ENCODE peak calls at places on chromosomes 2 and 18, in seven cellular contexts. G, K, B, W, Y, C and A are unnamed samples.

GRCh38 chr2:235347691-235348090 is 146.2 kb upstream of the AGAP1 start:
- DNase-seq in G (no peak), K (peak), B (peak), W (no peak), Y (no peak), C (peak), A (peak)

GRCh38 chr2:189024861-189025618 is 50.9 kb downstream of the COL3A1 start:
- DNase-seq in G (no peak), K (no peak), B (no peak), W (no peak), Y (no peak), C (no peak), A (no peak)

GRCh38 chr2:54524236-54524991 is 68.3 kb downstream of the SPTBN1 start:
- DNase-seq in G (peak), K (peak), B (peak), W (no peak), Y (no peak), C (no peak), A (peak)

GRCh38 chr2:84701880-84702279 is 179.0 kb downstream of the TRABD2A start:
- DNase-seq in G (no peak), K (peak), B (peak), W (no peak), Y (no peak), C (peak), A (peak)

GRCh38 chr2:186422226-186422625 is 63.8 kb upstream of the ZC3H15 start:
- DNase-seq in G (no peak), K (peak), B (peak), W (no peak), Y (no peak), C (peak), A (peak)

GRCh38 chr2:236688563-236689392 is 119.2 kb downstream of the ACKR3 start:
- DNase-seq in G (no peak), K (no peak), B (no peak), W (no peak), Y (no peak), C (no peak), A (no peak)

GRCh38 chr2:160940699-160941098 is 219.5 kb upstream of the TANK start:
- DNase-seq in G (no peak), K (no peak), B (no peak), W (no peak), Y (no peak), C (no peak), A (no peak)

GRCh38 chr2:136420346-136420745 is 302.4 kb upstream of the CXCR4 start:
- DNase-seq in G (no peak), K (no peak), B (no peak), W (no peak), Y (no peak), C (no peak), A (no peak)

GRCh38 chr2:152375174-152375573 is 40.2 kb downstream of the FMNL2 start:
- DNase-seq in G (no peak), K (no peak), B (no peak), W (no peak), Y (no peak), C (no peak), A (no peak)

GRCh38 chr2:95231723-95232122 is 24.4 kb downstream of the ZNF892 start:
- DNase-seq in G (peak), K (no peak), B (peak), W (no peak), Y (peak), C (peak), A (peak)

GRCh38 chr2:159894145-159894838 is 96.3 kb upstream of the CD302 start:
- DNase-seq in G (no peak), K (no peak), B (no peak), W (no peak), Y (no peak), C (no peak), A (no peak)

GRCh38 chr2:207725815-207726578 is 14.6 kb downstream of the CCNYL1 start:
- DNase-seq in G (peak), K (no peak), B (no peak), W (no peak), Y (no peak), C (no peak), A (no peak)

GRCh38 chr2:157339965-157340655 is 14.5 kb upstream of the ERMN start:
- DNase-seq in G (no peak), K (no peak), B (peak), W (no peak), Y (no peak), C (no peak), A (peak)

GRCh38 chr2:157726946-157727345 is 98.3 kb upstream of the ACVR1C start:
- DNase-seq in G (no peak), K (no peak), B (no peak), W (no peak), Y (no peak), C (no peak), A (no peak)

GRCh38 chr2:177172034-177172880 is 40.3 kb upstream of the HNRNPA3 start:
- DNase-seq in G (no peak), K (no peak), B (no peak), W (no peak), Y (no peak), C (no peak), A (peak)

GRCh38 chr2:71544919-71545571 is 91.7 kb downstream of the DYSF start:
- DNase-seq in G (no peak), K (no peak), B (no peak), W (no peak), Y (no peak), C (no peak), A (no peak)

GRCh38 chr2:232324778-232325177 is 53.8 kb upstream of the ALPP start:
- DNase-seq in G (no peak), K (no peak), B (no peak), W (no peak), Y (no peak), C (no peak), A (no peak)

GRCh38 chr2:116117845-116118244 is 1675.4 kb downstream of the DPP10 start:
- DNase-seq in G (no peak), K (no peak), B (no peak), W (no peak), Y (no peak), C (no peak), A (no peak)

GRCh38 chr18:67876866-67877265 is 360.3 kb upstream of the DSEL start:
- DNase-seq in G (no peak), K (no peak), B (no peak), W (no peak), Y (no peak), C (no peak), A (no peak)

GRCh38 chr2:113720167-113720566 is 36.3 kb downstream of the SLC35F5 start:
- DNase-seq in G (no peak), K (no peak), B (no peak), W (no peak), Y (no peak), C (no peak), A (no peak)

GRCh38 chr2:216694201-216694825 is 1.0 kb downstream of the IGFBP5 start:
- DNase-seq in G (peak), K (no peak), B (no peak), W (peak), Y (peak), C (no peak), A (no peak)

GRCh38 chr18:71371951-71372605 is 1083.2 kb downstream of the SOCS6 start:
- DNase-seq in G (no peak), K (no peak), B (no peak), W (no peak), Y (no peak), C (no peak), A (no peak)

GRCh38 chr2:72788756-72789155 is 37.1 kb downstream of the EXOC6B start:
- DNase-seq in G (no peak), K (no peak), B (peak), W (no peak), Y (no peak), C (peak), A (peak)

GRCh38 chr2:5908030-5908429 is 215.8 kb downstream of the SOX11 start:
- DNase-seq in G (no peak), K (peak), B (no peak), W (no peak), Y (no peak), C (no peak), A (no peak)

GRCh38 chr2:232655392-232655791 is 22.0 kb downstream of the EFHD1 start:
- DNase-seq in G (no peak), K (no peak), B (no peak), W (no peak), Y (no peak), C (no peak), A (no peak)

GRCh38 chr2:43223412-43224040 is 2.9 kb downstream of the ZFP36L2 start:
- DNase-seq in G (no peak), K (no peak), B (no peak), W (no peak), Y (no peak), C (no peak), A (no peak)

GRCh38 chr2:134581877-134582546 is 136.8 kb downstream of the TMEM163 start:
- DNase-seq in G (no peak), K (no peak), B (no peak), W (no peak), Y (no peak), C (no peak), A (no peak)

GRCh38 chr18:40102903-40103302 is 1852.1 kb upstream of the PIK3C3 start:
- DNase-seq in G (no peak), K (no peak), B (no peak), W (no peak), Y (no peak), C (no peak), A (no peak)

GRCh38 chr2:112491946-112492345 is 10.0 kb downstream of the TTL start:
- DNase-seq in G (no peak), K (no peak), B (no peak), W (no peak), Y (no peak), C (no peak), A (no peak)

GRCh38 chr2:168622559-168622958 is 166.5 kb downstream of the CERS6 start:
- DNase-seq in G (no peak), K (no peak), B (no peak), W (no peak), Y (no peak), C (no peak), A (no peak)

GRCh38 chr2:168538534-168538933 is 82.5 kb downstream of the CERS6 start:
- DNase-seq in G (no peak), K (no peak), B (no peak), W (no peak), Y (no peak), C (no peak), A (no peak)

GRCh38 chr2:10368491-10369231 is 66.0 kb downstream of the HPCAL1 start:
- DNase-seq in G (no peak), K (no peak), B (no peak), W (no peak), Y (no peak), C (no peak), A (no peak)

GRCh38 chr2:220887271-220887870 is 684.7 kb downstream of the EPHA4 start:
- DNase-seq in G (no peak), K (no peak), B (peak), W (no peak), Y (no peak), C (no peak), A (no peak)

GRCh38 chr2:232327089-232328037 is 51.2 kb upstream of the ALPP start:
- DNase-seq in G (no peak), K (no peak), B (no peak), W (peak), Y (peak), C (peak), A (peak)

GRCh38 chr2:202171246-202171833 is 67.1 kb downstream of the SUMO1 start:
- DNase-seq in G (no peak), K (no peak), B (no peak), W (no peak), Y (peak), C (no peak), A (no peak)

GRCh38 chr2:127382836-127383235 is 4.9 kb downstream of the MAP3K2 start:
- DNase-seq in G (no peak), K (no peak), B (no peak), W (no peak), Y (no peak), C (no peak), A (no peak)

GRCh38 chr2:97693476-97693875 is 19.9 kb upstream of the ZAP70 start:
- DNase-seq in G (no peak), K (no peak), B (no peak), W (no peak), Y (no peak), C (no peak), A (no peak)

GRCh38 chr2:140274891-140275290 is 1494.7 kb upstream of the NXPH2 start:
- DNase-seq in G (no peak), K (no peak), B (no peak), W (no peak), Y (no peak), C (no peak), A (no peak)